ENCODE peak calls at places on chromosome 13, in six cellular contexts. One of them, this sample, is unnamed.

GRCh38 chr13:40200273-40200978 is 466.0 kb downstream of the FOXO1 start:
- DNase-seq in CD4-positive, alpha-beta T cell: no peak
- DNase-seq in AG04449: no peak
- DNase-seq in thoracic aorta: no peak
- DNase-seq in lower lobe of right lung: no peak
- DNase-seq in HL-60: no peak
- DNase-seq in this sample: no peak

GRCh38 chr13:45119469-45119989 is 781 bp upstream of the GTF2F2 start:
- DNase-seq in CD4-positive, alpha-beta T cell: peak; percentile 47
- DNase-seq in lower lobe of right lung: no peak
- DNase-seq in HL-60: peak; percentile 56
- DNase-seq in AG04449: no peak
- DNase-seq in thoracic aorta: no peak
- DNase-seq in this sample: peak; percentile 44

GRCh38 chr13:98848736-98849135 is 96.3 kb upstream of the SLC15A1 start:
- DNase-seq in CD4-positive, alpha-beta T cell: no peak
- DNase-seq in thoracic aorta: no peak
- DNase-seq in AG04449: no peak
- DNase-seq in HL-60: no peak
- DNase-seq in lower lobe of right lung: no peak
- DNase-seq in this sample: no peak

GRCh38 chr13:106709509-106709908 is 141.6 kb upstream of the ARGLU1 start:
- DNase-seq in CD4-positive, alpha-beta T cell: no peak
- DNase-seq in lower lobe of right lung: no peak
- DNase-seq in HL-60: no peak
- DNase-seq in thoracic aorta: no peak
- DNase-seq in AG04449: no peak
- DNase-seq in this sample: no peak

GRCh38 chr13:33612641-33613638 is 205.0 kb upstream of the RFC3 start:
- DNase-seq in AG04449: no peak
- DNase-seq in thoracic aorta: no peak
- DNase-seq in CD4-positive, alpha-beta T cell: no peak
- DNase-seq in HL-60: no peak
- DNase-seq in lower lobe of right lung: no peak
- DNase-seq in this sample: peak; percentile 23

GRCh38 chr13:61286148-61286745 is 129.4 kb downstream of the PCDH20 start:
- DNase-seq in thoracic aorta: no peak
- DNase-seq in AG04449: no peak
- DNase-seq in lower lobe of right lung: no peak
- DNase-seq in CD4-positive, alpha-beta T cell: no peak
- DNase-seq in HL-60: peak; percentile 30
- DNase-seq in this sample: no peak

GRCh38 chr13:106143930-106144709 is 391.3 kb downstream of the EFNB2 start:
- DNase-seq in lower lobe of right lung: no peak
- DNase-seq in thoracic aorta: no peak
- DNase-seq in CD4-positive, alpha-beta T cell: no peak
- DNase-seq in HL-60: no peak
- DNase-seq in AG04449: no peak
- DNase-seq in this sample: no peak

GRCh38 chr13:102700088-102701031 is 5.5 kb upstream of the METTL21C start:
- DNase-seq in lower lobe of right lung: no peak
- DNase-seq in thoracic aorta: no peak
- DNase-seq in HL-60: no peak
- DNase-seq in AG04449: no peak
- DNase-seq in CD4-positive, alpha-beta T cell: no peak
- DNase-seq in this sample: no peak

GRCh38 chr13:74246398-74246975 is 112.3 kb upstream of the KLF12 start:
- DNase-seq in CD4-positive, alpha-beta T cell: peak; percentile 13
- DNase-seq in lower lobe of right lung: no peak
- DNase-seq in thoracic aorta: no peak
- DNase-seq in HL-60: no peak
- DNase-seq in AG04449: no peak
- DNase-seq in this sample: peak; percentile 31

GRCh38 chr13:66353664-66354063 is 876.5 kb downstream of the PCDH9 start:
- DNase-seq in CD4-positive, alpha-beta T cell: no peak
- DNase-seq in lower lobe of right lung: no peak
- DNase-seq in AG04449: no peak
- DNase-seq in thoracic aorta: no peak
- DNase-seq in HL-60: no peak
- DNase-seq in this sample: no peak

GRCh38 chr13:98557934-98558630 is 18.8 kb downstream of the STK24 start:
- DNase-seq in HL-60: no peak
- DNase-seq in CD4-positive, alpha-beta T cell: no peak
- DNase-seq in lower lobe of right lung: no peak
- DNase-seq in AG04449: peak; percentile 29
- DNase-seq in thoracic aorta: no peak
- DNase-seq in this sample: peak; percentile 51

GRCh38 chr13:30049692-30050091 is 199.3 kb upstream of the UBL3 start:
- DNase-seq in CD4-positive, alpha-beta T cell: no peak
- DNase-seq in lower lobe of right lung: no peak
- DNase-seq in thoracic aorta: no peak
- DNase-seq in AG04449: no peak
- DNase-seq in HL-60: no peak
- DNase-seq in this sample: peak; percentile 8

GRCh38 chr13:75250526-75251183 is 231.3 kb downstream of the TBC1D4 start:
- DNase-seq in AG04449: peak; percentile 28
- DNase-seq in CD4-positive, alpha-beta T cell: no peak
- DNase-seq in HL-60: no peak
- DNase-seq in lower lobe of right lung: no peak
- DNase-seq in thoracic aorta: no peak
- DNase-seq in this sample: peak; percentile 80

GRCh38 chr13:27263438-27263837 is 7.2 kb upstream of the RASL11A start:
- DNase-seq in thoracic aorta: no peak
- DNase-seq in AG04449: no peak
- DNase-seq in lower lobe of right lung: no peak
- DNase-seq in CD4-positive, alpha-beta T cell: no peak
- DNase-seq in HL-60: no peak
- DNase-seq in this sample: no peak

GRCh38 chr13:112894673-112895481 is 74.1 kb upstream of the MCF2L start:
- DNase-seq in lower lobe of right lung: peak; percentile 46
- DNase-seq in CD4-positive, alpha-beta T cell: no peak
- DNase-seq in AG04449: no peak
- DNase-seq in thoracic aorta: no peak
- DNase-seq in HL-60: no peak
- DNase-seq in this sample: peak; percentile 88

GRCh38 chr13:75319244-75319643 is 162.7 kb downstream of the TBC1D4 start:
- DNase-seq in HL-60: peak; percentile 30
- DNase-seq in AG04449: no peak
- DNase-seq in lower lobe of right lung: no peak
- DNase-seq in thoracic aorta: no peak
- DNase-seq in CD4-positive, alpha-beta T cell: no peak
- DNase-seq in this sample: no peak

GRCh38 chr13:58495668-58496067 is 864.1 kb downstream of the PCDH17 start:
- DNase-seq in HL-60: no peak
- DNase-seq in lower lobe of right lung: no peak
- DNase-seq in thoracic aorta: no peak
- DNase-seq in AG04449: no peak
- DNase-seq in CD4-positive, alpha-beta T cell: no peak
- DNase-seq in this sample: no peak

GRCh38 chr13:60759499-60759898 is 362.5 kb downstream of the TDRD3 start:
- DNase-seq in lower lobe of right lung: no peak
- DNase-seq in HL-60: no peak
- DNase-seq in CD4-positive, alpha-beta T cell: no peak
- DNase-seq in AG04449: no peak
- DNase-seq in thoracic aorta: no peak
- DNase-seq in this sample: no peak

GRCh38 chr13:51041710-51042109 is 69.4 kb downstream of the C13orf42 start:
- DNase-seq in lower lobe of right lung: no peak
- DNase-seq in HL-60: no peak
- DNase-seq in AG04449: no peak
- DNase-seq in thoracic aorta: no peak
- DNase-seq in CD4-positive, alpha-beta T cell: no peak
- DNase-seq in this sample: no peak

GRCh38 chr13:26996965-26997752 is 174.5 kb downstream of the USP12 start:
- DNase-seq in AG04449: no peak
- DNase-seq in thoracic aorta: no peak
- DNase-seq in CD4-positive, alpha-beta T cell: no peak
- DNase-seq in lower lobe of right lung: no peak
- DNase-seq in HL-60: no peak
- DNase-seq in this sample: no peak

GRCh38 chr13:49113526-49114286 is 106.4 kb upstream of the MLNR start:
- DNase-seq in AG04449: no peak
- DNase-seq in CD4-positive, alpha-beta T cell: no peak
- DNase-seq in lower lobe of right lung: no peak
- DNase-seq in thoracic aorta: no peak
- DNase-seq in HL-60: no peak
- DNase-seq in this sample: no peak

GRCh38 chr13:52665325-52665724 is 12.7 kb downstream of the SUGT1 start:
- DNase-seq in CD4-positive, alpha-beta T cell: no peak
- DNase-seq in lower lobe of right lung: no peak
- DNase-seq in HL-60: no peak
- DNase-seq in AG04449: no peak
- DNase-seq in thoracic aorta: no peak
- DNase-seq in this sample: peak; percentile 74

GRCh38 chr13:42039946-42040729 is 8.3 kb upstream of the DGKH start:
- DNase-seq in AG04449: no peak
- DNase-seq in thoracic aorta: peak; percentile 70
- DNase-seq in HL-60: peak; percentile 84
- DNase-seq in lower lobe of right lung: peak; percentile 93
- DNase-seq in CD4-positive, alpha-beta T cell: peak; percentile 87
- DNase-seq in this sample: peak; percentile 99
- TF ChIP-seq CTCF in AG04449: peak; percentile 1
- TF ChIP-seq CTCF in thoracic aorta: peak; percentile 24
- TF ChIP-seq CTCF in HL-60: no peak
- TF ChIP-seq CTCF in lower lobe of right lung: no peak
- TF ChIP-seq CTCF in CD4-positive, alpha-beta T cell: no peak
- TF ChIP-seq CTCF in this sample: no peak

GRCh38 chr13:22736084-22736767 is 444.6 kb upstream of the SGCG start:
- DNase-seq in AG04449: no peak
- DNase-seq in thoracic aorta: no peak
- DNase-seq in CD4-positive, alpha-beta T cell: no peak
- DNase-seq in lower lobe of right lung: no peak
- DNase-seq in HL-60: no peak
- DNase-seq in this sample: no peak
- TF ChIP-seq CTCF in AG04449: no peak
- TF ChIP-seq CTCF in thoracic aorta: no peak
- TF ChIP-seq CTCF in CD4-positive, alpha-beta T cell: no peak
- TF ChIP-seq CTCF in lower lobe of right lung: no peak
- TF ChIP-seq CTCF in HL-60: no peak
- TF ChIP-seq CTCF in this sample: no peak

DNA sequence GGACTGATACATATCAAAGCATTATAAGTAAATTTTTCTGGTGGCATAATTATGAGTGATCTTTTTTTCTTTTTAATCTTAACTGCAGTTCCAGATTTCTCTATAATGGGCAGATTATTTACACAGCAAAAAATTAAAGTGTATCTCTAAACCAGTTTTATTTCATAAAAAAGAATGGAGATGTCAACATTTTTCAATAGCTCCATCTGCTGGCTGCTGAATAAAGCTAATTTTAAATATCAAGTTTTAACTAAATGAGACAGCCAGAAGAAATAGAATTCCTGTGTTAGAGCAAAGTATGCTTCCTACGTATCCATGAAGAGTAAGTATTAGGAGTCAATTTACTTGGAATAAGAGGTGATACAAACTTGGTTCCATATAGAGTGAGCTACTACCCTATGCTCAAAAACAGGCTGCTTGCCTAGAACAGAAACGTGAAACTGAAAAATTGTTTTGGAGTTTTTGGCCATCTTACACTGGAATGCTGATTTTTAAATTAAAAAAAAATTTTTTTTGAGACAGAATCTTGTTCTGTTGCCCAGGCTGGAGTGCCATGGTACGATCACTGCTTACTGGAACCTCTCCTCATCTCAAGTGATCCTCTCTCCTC is 5.0 kb upstream of the PDS5B start:
- DNase-seq in HL-60: no peak
- DNase-seq in lower lobe of right lung: no peak
- DNase-seq in AG04449: no peak
- DNase-seq in CD4-positive, alpha-beta T cell: no peak
- DNase-seq in thoracic aorta: no peak
- DNase-seq in this sample: no peak
- TF ChIP-seq CTCF in HL-60: peak; percentile 33
- TF ChIP-seq CTCF in lower lobe of right lung: peak; percentile 51
- TF ChIP-seq CTCF in AG04449: peak; percentile 14
- TF ChIP-seq CTCF in CD4-positive, alpha-beta T cell: peak; percentile 74
- TF ChIP-seq CTCF in thoracic aorta: peak; percentile 47
- TF ChIP-seq CTCF in this sample: peak; percentile 59

GRCh38 chr13:23692816-23693215 is 122.6 kb downstream of the TNFRSF19 start:
- DNase-seq in HL-60: no peak
- DNase-seq in lower lobe of right lung: no peak
- DNase-seq in CD4-positive, alpha-beta T cell: no peak
- DNase-seq in thoracic aorta: no peak
- DNase-seq in AG04449: no peak
- DNase-seq in this sample: no peak
- TF ChIP-seq CTCF in HL-60: no peak
- TF ChIP-seq CTCF in lower lobe of right lung: no peak
- TF ChIP-seq CTCF in CD4-positive, alpha-beta T cell: no peak
- TF ChIP-seq CTCF in thoracic aorta: no peak
- TF ChIP-seq CTCF in AG04449: no peak
- TF ChIP-seq CTCF in this sample: no peak

DNA sequence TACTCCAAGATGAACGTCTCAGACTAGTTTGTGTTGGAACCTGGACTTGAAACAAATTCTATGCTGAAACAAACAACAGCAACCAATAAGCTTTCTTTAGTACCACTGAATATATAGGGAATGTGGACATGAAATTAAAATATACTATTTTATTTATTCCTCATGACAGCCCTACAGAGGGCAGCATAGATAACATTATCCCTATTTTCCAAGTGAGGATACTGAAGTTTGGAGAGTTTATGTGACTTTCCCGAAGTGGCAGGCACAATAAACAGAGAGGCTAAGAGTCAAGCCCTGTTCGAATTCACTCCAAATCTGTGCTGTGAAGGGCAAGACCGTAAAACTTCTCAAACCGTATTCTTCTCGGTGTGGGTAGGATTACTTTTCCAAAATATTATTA is 509.9 kb upstream of the GPC6 start:
- DNase-seq in lower lobe of right lung: no peak
- DNase-seq in CD4-positive, alpha-beta T cell: no peak
- DNase-seq in AG04449: no peak
- DNase-seq in HL-60: no peak
- DNase-seq in thoracic aorta: no peak
- DNase-seq in this sample: no peak
- TF ChIP-seq CTCF in lower lobe of right lung: peak; percentile 16
- TF ChIP-seq CTCF in CD4-positive, alpha-beta T cell: no peak
- TF ChIP-seq CTCF in AG04449: no peak
- TF ChIP-seq CTCF in HL-60: no peak
- TF ChIP-seq CTCF in thoracic aorta: peak; percentile 45
- TF ChIP-seq CTCF in this sample: peak; percentile 56